ENCODE peak calls at places on chromosomes 1 and 21, in six cellular contexts. T, C, G, Q, P and X are unnamed samples.

GRCh38 chr1:201036188-201036834 is 12.8 kb upstream of the KIF21B start:
- DNase-seq in T (no peak), Q (peak), P (no peak), C (no peak), G (no peak), X (no peak)

GRCh38 chr1:154609398-154610380 is 1.7 kb upstream of the ADAR start:
- DNase-seq in Q (no peak), T (no peak), G (no peak), C (no peak), P (peak), X (peak)

GRCh38 chr1:202958544-202959275 is 598 bp upstream of the ADIPOR1 start:
- DNase-seq in G (no peak), T (no peak), C (no peak), P (no peak), Q (no peak), X (no peak)

GRCh38 chr1:18727956-18728355 is 97.3 kb downstream of the PAX7 start:
- DNase-seq in C (no peak), Q (no peak), G (no peak), P (no peak), T (no peak), X (no peak)

GRCh38 chr21:45637883-45638282 is 5.6 kb upstream of the PCBP3 start:
- DNase-seq in P (no peak), C (no peak), T (no peak), G (no peak), Q (no peak), X (no peak)

GRCh38 chr1:50023292-50024159 is at the start of gene AGBL4:
- DNase-seq in P (peak), Q (peak), G (peak), C (peak), T (peak), X (peak)

GRCh38 chr1:25985171-25985570 is 12.7 kb downstream of the PAFAH2 start:
- DNase-seq in P (no peak), C (no peak), Q (no peak), T (no peak), G (no peak), X (no peak)

GRCh38 chr1:230131457-230131856 is 64.4 kb downstream of the GALNT2 start:
- DNase-seq in T (no peak), P (no peak), Q (no peak), G (no peak), C (no peak), X (no peak)

GRCh38 chr1:243473281-243474210 is 217.7 kb downstream of the SDCCAG8 start:
- DNase-seq in G (peak), P (peak), C (no peak), Q (no peak), T (no peak), X (no peak)

GRCh38 chr1:18707696-18708257 is 77.1 kb downstream of the PAX7 start:
- DNase-seq in Q (no peak), G (no peak), C (no peak), T (no peak), P (no peak), X (no peak)

GRCh38 chr1:247165674-247166073 is 6.1 kb downstream of the ZNF124 start:
- DNase-seq in Q (no peak), G (no peak), C (no peak), T (no peak), P (no peak), X (no peak)

GRCh38 chr21:45415943-45416611 is 11.1 kb downstream of the COL18A1 start:
- DNase-seq in C (peak), Q (no peak), T (no peak), P (no peak), G (no peak), X (no peak)

GRCh38 chr21:34367320-34367935 is 3.6 kb downstream of the KCNE2 start:
- DNase-seq in C (no peak), T (no peak), G (peak), Q (no peak), P (peak), X (peak)

GRCh38 chr1:226798427-226799411 is 59.6 kb upstream of the ITPKB start:
- DNase-seq in G (no peak), T (no peak), P (no peak), Q (no peak), C (no peak), X (no peak)

GRCh38 chr1:151282883-151283725 is 1.0 kb downstream of the ZNF687 start:
- DNase-seq in P (no peak), G (no peak), Q (peak), C (peak), T (no peak), X (no peak)

GRCh38 chr1:212980123-212980800 is 29.9 kb downstream of the VASH2 start:
- DNase-seq in T (no peak), G (no peak), Q (no peak), P (peak), C (no peak), X (peak)

GRCh38 chr1:235545294-235545930 is 41.2 kb upstream of the B3GALNT2 start:
- DNase-seq in G (no peak), P (no peak), Q (no peak), C (no peak), T (no peak), X (no peak)

GRCh38 chr1:97820470-97821188 is 100.2 kb downstream of the DPYD start:
- DNase-seq in C (no peak), P (no peak), Q (no peak), G (no peak), T (no peak), X (peak)

GRCh38 chr1:91651671-91652071 is 151.0 kb downstream of the CDC7 start:
- DNase-seq in P (peak), G (peak), C (peak), Q (no peak), T (no peak), X (no peak)

GRCh38 chr1:56715161-56715560 is 70.0 kb downstream of the PRKAA2 start:
- DNase-seq in C (no peak), Q (no peak), G (peak), T (no peak), P (no peak), X (peak)